ENCODE peak calls at places on chromosomes 6 and 20, in ten cellular contexts. Q is bronchial epithelial cell, O is A549, P is fibroblast of pulmonary artery, X is WERI-Rb-1, Y is transverse colon, W is AG04450, S is astrocyte of the spinal cord, G is fibroblast of the aortic adventitia, I is IMR-90. T is an unnamed sample.

GRCh38 chr6:36349240-36349639 is 12.6 kb upstream of the BNIP5 start:
- DNase-seq in W (no peak), Y (peak), Q (peak), G (no peak), X (no peak), O (no peak), P (no peak), I (no peak), S (no peak), T (no peak)

GRCh38 chr6:113287396-113287795 is 569.7 kb upstream of the MARCKS start:
- DNase-seq in G (no peak), Q (no peak), W (no peak), I (no peak), O (no peak), X (no peak), P (no peak), S (no peak), Y (no peak), T (no peak)

GRCh38 chr6:130239755-130240154 is 17.0 kb upstream of the SAMD3 start:
- DNase-seq in P (no peak), Y (no peak), W (no peak), X (no peak), O (no peak), S (peak), G (peak), I (no peak), Q (no peak), T (no peak)

GRCh38 chr20:37516697-37517370 is 4.2 kb upstream of the NNAT start:
- DNase-seq in O (no peak), Q (no peak), P (no peak), W (peak), I (peak), S (peak), Y (peak), X (peak), G (no peak), T (peak)

GRCh38 chr6:165910184-165910583 is 247.1 kb upstream of the PDE10A start:
- DNase-seq in X (no peak), W (no peak), G (no peak), Y (no peak), P (no peak), Q (no peak), O (no peak), I (peak), S (no peak), T (peak)

GRCh38 chr6:64516393-64516792 is 880.8 kb downstream of the PHF3 start:
- DNase-seq in W (no peak), P (no peak), S (no peak), Q (peak), X (no peak), Y (no peak), I (no peak), G (no peak), O (no peak), T (no peak)

GRCh38 chr6:142912125-142912524 is 32.9 kb downstream of the HIVEP2 start:
- DNase-seq in W (no peak), Q (no peak), I (no peak), Y (no peak), G (no peak), S (no peak), X (no peak), O (no peak), P (no peak), T (no peak)

GRCh38 chr20:50026746-50027575 is 44.2 kb downstream of the SNAI1 start:
- DNase-seq in S (peak), W (no peak), O (no peak), X (no peak), I (peak), G (peak), Y (no peak), Q (no peak), P (no peak), T (no peak)

GRCh38 chr6:41694815-41695536 is 40.4 kb downstream of the TFEB start:
- DNase-seq in S (no peak), P (peak), X (no peak), O (no peak), I (peak), Y (no peak), Q (no peak), W (no peak), G (peak), T (peak)

GRCh38 chr6:151325075-151326050 is 66.0 kb downstream of the ZBTB2 start:
- DNase-seq in I (peak), Q (peak), G (peak), S (peak), W (no peak), O (peak), Y (peak), X (peak), P (peak), T (peak)
- H3K4me3 ChIP-seq in I (peak), Q (peak), G (peak), S (peak), W (peak), O (peak), Y (peak), X (peak), P (peak), T (peak)

GRCh38 chr6:34182751-34183531 is 37.1 kb upstream of the GRM4 start:
- DNase-seq in S (no peak), Q (no peak), W (no peak), I (no peak), Y (peak), P (no peak), G (no peak), X (no peak), O (no peak), T (no peak)
- TF ChIP-seq CTCF in S (no peak), Q (no peak), W (no peak), I (no peak), Y (no peak), P (no peak), G (no peak), X (no peak), O (no peak), T (no peak)

GRCh38 chr6:52605610-52606185 is 28.8 kb upstream of the TRAM2 start:
- DNase-seq in Y (no peak), S (no peak), W (no peak), Q (no peak), I (no peak), X (no peak), O (no peak), P (no peak), G (no peak), T (no peak)

GRCh38 chr6:52598123-52598823 is 21.4 kb upstream of the TRAM2 start:
- DNase-seq in S (peak), Q (peak), G (peak), W (no peak), O (peak), P (peak), Y (peak), X (peak), I (peak), T (peak)

GRCh38 chr6:52598824-52599190 is 21.9 kb upstream of the TRAM2 start:
- DNase-seq in I (no peak), X (no peak), O (no peak), Q (no peak), Y (no peak), G (no peak), S (no peak), P (no peak), W (no peak), T (no peak)

GRCh38 chr6:52597738-52598122 is 20.9 kb upstream of the TRAM2 start:
- DNase-seq in G (no peak), W (no peak), S (no peak), Y (no peak), X (peak), O (no peak), Q (no peak), P (no peak), I (no peak), T (no peak)

DNA sequence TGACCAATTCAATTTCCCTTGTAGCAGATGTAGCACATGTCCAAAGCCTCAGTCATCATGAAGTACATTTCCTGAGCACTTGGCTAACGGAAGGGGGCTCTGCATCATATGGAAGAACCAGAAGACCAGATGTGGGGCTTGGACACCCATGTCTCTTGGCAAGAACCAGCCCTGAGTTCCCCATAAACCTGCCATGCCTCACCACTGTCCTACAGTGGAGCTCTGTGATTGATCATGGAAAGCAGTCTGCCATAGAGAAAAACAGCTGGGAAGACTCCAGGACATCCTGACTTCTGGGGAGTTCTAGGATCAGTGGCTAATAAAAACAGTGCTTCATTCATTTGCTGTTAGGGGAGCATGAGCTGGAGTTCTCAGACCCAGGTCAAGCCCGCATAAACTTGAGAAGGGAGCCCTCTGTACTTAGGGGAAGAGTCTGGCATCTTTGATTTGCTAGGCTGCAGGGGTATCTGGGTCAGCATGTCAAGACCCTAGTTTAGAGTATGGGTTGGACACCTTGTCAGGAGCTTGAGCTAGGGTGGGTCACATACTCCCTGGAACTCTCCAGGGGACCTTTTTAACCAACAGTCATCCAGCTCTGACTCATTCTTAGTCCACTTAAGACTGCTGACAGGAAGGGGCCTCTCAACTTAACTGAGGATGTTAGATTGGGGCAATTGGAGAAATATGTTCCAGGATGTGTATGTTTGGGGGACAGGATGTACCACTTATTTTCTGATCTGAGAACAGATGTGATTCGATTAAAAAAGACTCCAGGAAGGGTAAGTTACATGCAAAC is 26.3 kb upstream of the TRAM2 start:
- DNase-seq in I (peak), G (peak), W (no peak), S (peak), P (peak), Q (peak), O (no peak), Y (no peak), X (no peak), T (peak)
- H3K4me3 ChIP-seq in I (no peak), G (no peak), W (no peak), S (no peak), P (no peak), Q (no peak), O (no peak), Y (no peak), X (no peak), T (no peak)

GRCh38 chr20:47304287-47304686 is 52.2 kb downstream of the ZMYND8 start:
- DNase-seq in X (no peak), P (peak), O (no peak), Q (no peak), I (peak), S (peak), Y (peak), W (no peak), G (peak), T (peak)
- TF ChIP-seq CTCF in X (no peak), P (peak), O (no peak), Q (no peak), I (peak), S (no peak), Y (peak), W (peak), G (peak), T (peak)

GRCh38 chr20:19890358-19891117 is 126.6 kb upstream of the NAA20 start:
- DNase-seq in X (no peak), Q (no peak), S (no peak), W (no peak), P (no peak), I (no peak), Y (no peak), O (no peak), G (no peak), T (no peak)

GRCh38 chr20:19888269-19888669 is 128.9 kb upstream of the NAA20 start:
- DNase-seq in S (no peak), I (no peak), G (no peak), X (no peak), Y (peak), Q (peak), P (peak), O (no peak), W (no peak), T (no peak)

GRCh38 chr20:19887566-19888268 is 129.4 kb upstream of the NAA20 start:
- DNase-seq in S (no peak), Y (no peak), I (no peak), P (no peak), X (no peak), G (peak), W (no peak), Q (no peak), O (no peak), T (no peak)

GRCh38 chr20:19886666-19887288 is 128.7 kb downstream of the RIN2 start:
- DNase-seq in X (no peak), S (peak), P (peak), I (peak), O (peak), Q (peak), W (no peak), G (no peak), Y (peak), T (peak)

GRCh38 chr20:19889011-19889953 is 127.9 kb upstream of the NAA20 start:
- DNase-seq in S (peak), I (peak), W (peak), Y (peak), O (no peak), P (peak), Q (no peak), G (peak), X (peak), T (peak)
- H3K4me3 ChIP-seq in S (peak), I (peak), W (peak), Y (peak), O (peak), P (peak), Q (no peak), G (peak), X (no peak), T (peak)

T was measured in choroid plexus epithelial cell.